ENCODE peak calls at places on chromosomes 6 and 20, in four cellular contexts. One of them, this sample, is unnamed.

GRCh38 chr20:57008217-57008616 is 258.2 kb downstream of the BMP7 start:
- DNase-seq in endothelial cell of umbilical vein: no peak
- DNase-seq in stomach: no peak
- DNase-seq in prostate gland: no peak
- DNase-seq in this sample: no peak

GRCh38 chr6:169510871-169511270 is 191.0 kb downstream of the WDR27 start:
- DNase-seq in endothelial cell of umbilical vein: no peak
- DNase-seq in prostate gland: no peak
- DNase-seq in stomach: no peak
- DNase-seq in this sample: no peak

GRCh38 chr6:39517763-39518162 is 195.3 kb upstream of the KCNK16 start:
- DNase-seq in prostate gland: no peak
- DNase-seq in stomach: no peak
- DNase-seq in endothelial cell of umbilical vein: no peak
- DNase-seq in this sample: no peak

GRCh38 chr6:105592329-105592728 is 189.4 kb upstream of the PREP start:
- DNase-seq in endothelial cell of umbilical vein: no peak
- DNase-seq in stomach: no peak
- DNase-seq in prostate gland: peak
- DNase-seq in this sample: no peak

GRCh38 chr6:148747493-148748160 is 797 bp downstream of the UST start:
- DNase-seq in endothelial cell of umbilical vein: peak
- DNase-seq in stomach: peak
- DNase-seq in prostate gland: peak
- DNase-seq in this sample: peak

GRCh38 chr20:38231786-38232130 is 28.8 kb downstream of the KIAA1755 start:
- DNase-seq in prostate gland: no peak
- DNase-seq in endothelial cell of umbilical vein: peak
- DNase-seq in stomach: no peak
- DNase-seq in this sample: no peak

GRCh38 chr6:105192707-105193465 is 13.1 kb upstream of the POPDC3 start:
- DNase-seq in stomach: no peak
- DNase-seq in endothelial cell of umbilical vein: no peak
- DNase-seq in prostate gland: no peak
- DNase-seq in this sample: no peak

GRCh38 chr6:35294308-35294945 is 3.2 kb upstream of the DEF6 start:
- DNase-seq in endothelial cell of umbilical vein: peak
- DNase-seq in prostate gland: peak
- DNase-seq in stomach: peak
- DNase-seq in this sample: peak

GRCh38 chr6:143260857-143261256 is 189.6 kb downstream of the ADAT2 start:
- DNase-seq in prostate gland: no peak
- DNase-seq in stomach: no peak
- DNase-seq in endothelial cell of umbilical vein: no peak
- DNase-seq in this sample: no peak

GRCh38 chr6:112691289-112691688 is 344.2 kb downstream of the RFPL4B start:
- DNase-seq in endothelial cell of umbilical vein: peak
- DNase-seq in stomach: no peak
- DNase-seq in prostate gland: no peak
- DNase-seq in this sample: no peak

GRCh38 chr20:46785958-46786357 is 76.5 kb downstream of the SLC2A10 start:
- DNase-seq in stomach: no peak
- DNase-seq in endothelial cell of umbilical vein: no peak
- DNase-seq in prostate gland: no peak
- DNase-seq in this sample: no peak

GRCh38 chr6:33247977-33248642 is 23.6 kb downstream of the VPS52 start:
- DNase-seq in prostate gland: peak
- DNase-seq in stomach: peak
- DNase-seq in endothelial cell of umbilical vein: peak
- DNase-seq in this sample: peak

GRCh38 chr6:152636675-152637421 is at the start of gene SYNE1:
- DNase-seq in endothelial cell of umbilical vein: no peak
- DNase-seq in prostate gland: peak
- DNase-seq in stomach: peak
- DNase-seq in this sample: peak

GRCh38 chr20:653590-654426 is 808 bp upstream of the SRXN1 start:
- DNase-seq in prostate gland: no peak
- DNase-seq in stomach: no peak
- DNase-seq in endothelial cell of umbilical vein: no peak
- DNase-seq in this sample: peak
- TF ChIP-seq POLR2AphosphoS5 in prostate gland: no peak
- TF ChIP-seq POLR2AphosphoS5 in stomach: no peak
- TF ChIP-seq POLR2AphosphoS5 in endothelial cell of umbilical vein: no peak
- TF ChIP-seq POLR2AphosphoS5 in this sample: no peak

DNA sequence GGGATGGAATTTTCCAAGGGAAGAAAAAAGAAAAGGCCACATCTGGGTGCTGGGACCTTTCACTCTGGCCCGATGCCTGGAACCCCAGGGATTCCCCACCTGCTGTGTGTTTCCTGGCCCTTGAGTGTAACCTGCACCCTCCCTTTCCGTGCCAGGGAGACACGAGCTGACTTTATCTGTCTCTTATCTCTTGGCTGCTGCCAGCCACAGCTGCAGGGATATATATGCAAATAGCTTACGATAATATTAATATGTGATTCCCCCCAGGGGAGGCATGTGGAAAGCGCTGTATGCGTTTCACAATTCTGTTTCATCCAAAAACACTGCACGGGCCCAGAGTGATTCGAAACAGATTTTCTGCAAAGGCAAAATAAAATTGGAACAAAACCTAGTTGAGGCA is 1.5 kb downstream of the RIPOR3 start:
- DNase-seq in stomach: peak
- DNase-seq in prostate gland: no peak
- DNase-seq in endothelial cell of umbilical vein: no peak
- DNase-seq in this sample: no peak
- H3K27ac ChIP-seq in stomach: peak
- H3K27ac ChIP-seq in prostate gland: peak
- H3K27ac ChIP-seq in endothelial cell of umbilical vein: no peak
- H3K27ac ChIP-seq in this sample: no peak

GRCh38 chr20:34732523-34732922 is 28.4 kb downstream of the TP53INP2 start:
- DNase-seq in endothelial cell of umbilical vein: no peak
- DNase-seq in prostate gland: no peak
- DNase-seq in stomach: no peak
- DNase-seq in this sample: no peak
- TF ChIP-seq POLR2AphosphoS5 in endothelial cell of umbilical vein: no peak
- TF ChIP-seq POLR2AphosphoS5 in prostate gland: no peak
- TF ChIP-seq POLR2AphosphoS5 in stomach: no peak
- TF ChIP-seq POLR2AphosphoS5 in this sample: no peak

GRCh38 chr6:135853227-135853626 is 1.7 kb downstream of the PDE7B start:
- DNase-seq in endothelial cell of umbilical vein: peak
- DNase-seq in prostate gland: no peak
- DNase-seq in stomach: no peak
- DNase-seq in this sample: no peak

GRCh38 chr6:135853986-135854385 is 2.5 kb downstream of the PDE7B start:
- DNase-seq in stomach: no peak
- DNase-seq in prostate gland: no peak
- DNase-seq in endothelial cell of umbilical vein: no peak
- DNase-seq in this sample: no peak

GRCh38 chr6:135852775-135853174 is 1.3 kb downstream of the PDE7B start:
- DNase-seq in stomach: no peak
- DNase-seq in prostate gland: no peak
- DNase-seq in endothelial cell of umbilical vein: no peak
- DNase-seq in this sample: no peak

GRCh38 chr6:135851442-135852271 is at the start of gene PDE7B:
- DNase-seq in stomach: peak
- DNase-seq in endothelial cell of umbilical vein: peak
- DNase-seq in prostate gland: peak
- DNase-seq in this sample: peak

GRCh38 chr6:135850882-135851281 is 619 bp upstream of the PDE7B start:
- DNase-seq in endothelial cell of umbilical vein: no peak
- DNase-seq in prostate gland: no peak
- DNase-seq in stomach: no peak
- DNase-seq in this sample: no peak
- H3K27ac ChIP-seq in endothelial cell of umbilical vein: no peak
- H3K27ac ChIP-seq in prostate gland: no peak
- H3K27ac ChIP-seq in stomach: peak
- H3K27ac ChIP-seq in this sample: no peak

DNA sequence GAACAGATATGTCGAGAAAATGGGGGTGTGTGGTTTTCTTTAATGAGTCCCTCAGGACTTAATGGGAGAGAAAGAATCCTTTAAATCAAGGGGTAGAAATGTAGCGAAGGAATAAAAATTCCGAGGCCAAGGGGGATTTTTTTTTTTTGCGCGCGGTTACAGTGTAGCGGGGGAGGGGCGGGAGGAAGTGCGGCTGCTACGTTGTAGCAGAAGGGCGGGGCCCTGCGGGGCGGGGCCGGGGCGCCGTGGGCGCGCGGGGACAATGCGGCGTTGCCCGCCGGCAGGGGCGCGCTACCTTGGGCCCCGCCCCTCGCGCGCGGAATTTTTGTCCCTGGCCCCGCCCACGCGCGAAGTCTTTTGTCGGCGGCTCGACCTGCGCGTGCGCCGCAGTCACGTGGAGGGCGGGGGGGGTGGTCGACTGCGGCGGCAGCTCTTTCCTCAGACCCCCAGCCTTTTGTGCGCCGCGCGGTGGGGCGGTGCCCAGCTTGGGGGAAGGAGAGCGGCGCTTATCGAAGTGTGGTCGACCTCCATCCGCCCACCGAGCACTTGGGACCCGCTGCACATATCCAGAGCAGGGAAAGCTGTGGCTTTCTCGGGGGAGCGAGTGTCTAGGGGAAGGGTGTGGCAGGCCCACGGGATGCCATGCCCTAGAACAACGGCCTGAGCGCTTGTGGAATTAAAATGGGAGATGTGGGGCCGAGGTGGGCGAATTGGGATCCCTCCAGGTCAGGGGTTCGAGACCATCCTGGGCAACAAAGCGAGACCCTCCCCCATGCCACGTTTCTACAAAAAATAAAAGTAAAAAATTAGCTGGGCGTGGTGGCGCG is 1.3 kb downstream of the TUBB start:
- DNase-seq in endothelial cell of umbilical vein: peak
- DNase-seq in prostate gland: peak
- DNase-seq in stomach: peak
- DNase-seq in this sample: peak
- TF ChIP-seq POLR2AphosphoS5 in endothelial cell of umbilical vein: peak
- TF ChIP-seq POLR2AphosphoS5 in prostate gland: peak
- TF ChIP-seq POLR2AphosphoS5 in stomach: peak
- TF ChIP-seq POLR2AphosphoS5 in this sample: peak